ENCODE peak calls at places on chromosomes 7 and 10, in ten cellular contexts. One of them, this sample, is unnamed.

GRCh38 chr7:151550601-151551286 is 31.0 kb upstream of the RHEB start:
- DNase-seq in RWPE1: peak
- DNase-seq in CD4-positive, alpha-beta T cell: no peak
- DNase-seq in esophagus squamous epithelium: no peak
- DNase-seq in heart left ventricle: no peak
- DNase-seq in OCI-LY7: no peak
- DNase-seq in neural crest cell: no peak
- DNase-seq in astrocyte: peak
- DNase-seq in spleen: no peak
- DNase-seq in GM23338: no peak
- DNase-seq in this sample: no peak

GRCh38 chr10:35487336-35488034 is 117.7 kb upstream of the GJD4 start:
- DNase-seq in GM23338: no peak
- DNase-seq in astrocyte: peak
- DNase-seq in CD4-positive, alpha-beta T cell: no peak
- DNase-seq in OCI-LY7: no peak
- DNase-seq in spleen: no peak
- DNase-seq in heart left ventricle: no peak
- DNase-seq in RWPE1: no peak
- DNase-seq in esophagus squamous epithelium: no peak
- DNase-seq in neural crest cell: no peak
- DNase-seq in this sample: no peak

GRCh38 chr7:66150471-66150870 is 35.8 kb downstream of the CRCP start:
- DNase-seq in OCI-LY7: no peak
- DNase-seq in neural crest cell: no peak
- DNase-seq in CD4-positive, alpha-beta T cell: no peak
- DNase-seq in spleen: no peak
- DNase-seq in heart left ventricle: peak
- DNase-seq in esophagus squamous epithelium: no peak
- DNase-seq in GM23338: no peak
- DNase-seq in astrocyte: peak
- DNase-seq in RWPE1: no peak
- DNase-seq in this sample: no peak

GRCh38 chr10:118710487-118710886 is 44.3 kb downstream of the CACUL1 start:
- DNase-seq in CD4-positive, alpha-beta T cell: no peak
- DNase-seq in GM23338: no peak
- DNase-seq in spleen: no peak
- DNase-seq in astrocyte: no peak
- DNase-seq in esophagus squamous epithelium: no peak
- DNase-seq in OCI-LY7: no peak
- DNase-seq in heart left ventricle: no peak
- DNase-seq in neural crest cell: no peak
- DNase-seq in RWPE1: no peak
- DNase-seq in this sample: no peak

GRCh38 chr7:47889723-47890122 is 58.5 kb downstream of the PKD1L1 start:
- DNase-seq in esophagus squamous epithelium: no peak
- DNase-seq in neural crest cell: no peak
- DNase-seq in astrocyte: no peak
- DNase-seq in heart left ventricle: no peak
- DNase-seq in OCI-LY7: no peak
- DNase-seq in GM23338: no peak
- DNase-seq in spleen: no peak
- DNase-seq in RWPE1: no peak
- DNase-seq in CD4-positive, alpha-beta T cell: no peak
- DNase-seq in this sample: no peak

GRCh38 chr7:3109516-3109915 is 65.8 kb upstream of the CARD11 start:
- DNase-seq in esophagus squamous epithelium: no peak
- DNase-seq in heart left ventricle: no peak
- DNase-seq in GM23338: no peak
- DNase-seq in astrocyte: peak
- DNase-seq in spleen: no peak
- DNase-seq in CD4-positive, alpha-beta T cell: no peak
- DNase-seq in OCI-LY7: no peak
- DNase-seq in neural crest cell: no peak
- DNase-seq in RWPE1: no peak
- DNase-seq in this sample: no peak

GRCh38 chr10:101769541-101770180 is 6.3 kb downstream of the FGF8 start:
- DNase-seq in GM23338: peak
- DNase-seq in OCI-LY7: no peak
- DNase-seq in CD4-positive, alpha-beta T cell: no peak
- DNase-seq in neural crest cell: no peak
- DNase-seq in spleen: no peak
- DNase-seq in esophagus squamous epithelium: no peak
- DNase-seq in heart left ventricle: no peak
- DNase-seq in astrocyte: no peak
- DNase-seq in RWPE1: no peak
- DNase-seq in this sample: no peak

GRCh38 chr10:126955396-126955795 is 50.2 kb downstream of the DOCK1 start:
- DNase-seq in neural crest cell: no peak
- DNase-seq in spleen: no peak
- DNase-seq in CD4-positive, alpha-beta T cell: no peak
- DNase-seq in RWPE1: no peak
- DNase-seq in GM23338: no peak
- DNase-seq in astrocyte: no peak
- DNase-seq in heart left ventricle: no peak
- DNase-seq in OCI-LY7: no peak
- DNase-seq in esophagus squamous epithelium: no peak
- DNase-seq in this sample: no peak

GRCh38 chr7:68511281-68511680 is 1087.0 kb upstream of the AUTS2 start:
- DNase-seq in spleen: no peak
- DNase-seq in GM23338: no peak
- DNase-seq in heart left ventricle: no peak
- DNase-seq in CD4-positive, alpha-beta T cell: no peak
- DNase-seq in OCI-LY7: no peak
- DNase-seq in astrocyte: peak
- DNase-seq in RWPE1: no peak
- DNase-seq in neural crest cell: peak
- DNase-seq in esophagus squamous epithelium: no peak
- DNase-seq in this sample: no peak

GRCh38 chr7:129702316-129702715 is 90.8 kb downstream of the NRF1 start:
- DNase-seq in RWPE1: no peak
- DNase-seq in spleen: no peak
- DNase-seq in neural crest cell: no peak
- DNase-seq in OCI-LY7: no peak
- DNase-seq in esophagus squamous epithelium: no peak
- DNase-seq in GM23338: no peak
- DNase-seq in CD4-positive, alpha-beta T cell: no peak
- DNase-seq in heart left ventricle: no peak
- DNase-seq in astrocyte: peak
- DNase-seq in this sample: no peak

GRCh38 chr10:49740346-49741107 is 21.6 kb downstream of the OGDHL start:
- DNase-seq in astrocyte: no peak
- DNase-seq in spleen: no peak
- DNase-seq in OCI-LY7: no peak
- DNase-seq in heart left ventricle: no peak
- DNase-seq in neural crest cell: no peak
- DNase-seq in CD4-positive, alpha-beta T cell: no peak
- DNase-seq in esophagus squamous epithelium: no peak
- DNase-seq in RWPE1: no peak
- DNase-seq in GM23338: no peak
- DNase-seq in this sample: no peak
- TF ChIP-seq CTCF in astrocyte: no peak
- TF ChIP-seq CTCF in spleen: no peak
- TF ChIP-seq CTCF in OCI-LY7: no peak
- TF ChIP-seq CTCF in heart left ventricle: no peak
- TF ChIP-seq CTCF in neural crest cell: no peak
- TF ChIP-seq CTCF in CD4-positive, alpha-beta T cell: no peak
- TF ChIP-seq CTCF in esophagus squamous epithelium: no peak
- TF ChIP-seq CTCF in RWPE1: no peak
- TF ChIP-seq CTCF in GM23338: no peak
- TF ChIP-seq CTCF in this sample: no peak

GRCh38 chr10:114386446-114386845 is 17.9 kb downstream of the AFAP1L2 start:
- DNase-seq in CD4-positive, alpha-beta T cell: no peak
- DNase-seq in heart left ventricle: no peak
- DNase-seq in spleen: no peak
- DNase-seq in astrocyte: no peak
- DNase-seq in OCI-LY7: peak
- DNase-seq in RWPE1: no peak
- DNase-seq in GM23338: peak
- DNase-seq in neural crest cell: no peak
- DNase-seq in esophagus squamous epithelium: no peak
- DNase-seq in this sample: no peak
- TF ChIP-seq CTCF in CD4-positive, alpha-beta T cell: no peak
- TF ChIP-seq CTCF in heart left ventricle: no peak
- TF ChIP-seq CTCF in spleen: no peak
- TF ChIP-seq CTCF in astrocyte: no peak
- TF ChIP-seq CTCF in OCI-LY7: peak
- TF ChIP-seq CTCF in RWPE1: no peak
- TF ChIP-seq CTCF in GM23338: no peak
- TF ChIP-seq CTCF in neural crest cell: no peak
- TF ChIP-seq CTCF in esophagus squamous epithelium: no peak
- TF ChIP-seq CTCF in this sample: peak

DNA sequence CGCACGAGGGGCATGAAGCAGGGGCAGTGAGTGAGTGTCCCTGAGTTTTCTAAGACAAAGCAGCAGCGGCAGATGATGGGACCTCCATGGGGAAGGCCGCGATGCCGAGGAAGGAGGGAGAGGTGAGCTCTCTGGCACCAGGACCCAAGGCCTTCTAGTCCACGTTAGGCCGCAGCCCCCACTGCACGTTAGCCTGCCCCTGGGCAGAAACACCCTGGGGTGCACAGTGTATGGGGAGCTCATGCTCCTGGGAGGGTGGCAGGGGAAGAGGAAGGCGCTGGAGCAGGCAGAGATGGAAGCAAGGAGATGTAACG is 97.3 kb upstream of the IKZF1 start:
- DNase-seq in astrocyte: no peak
- DNase-seq in esophagus squamous epithelium: no peak
- DNase-seq in CD4-positive, alpha-beta T cell: no peak
- DNase-seq in RWPE1: no peak
- DNase-seq in neural crest cell: no peak
- DNase-seq in spleen: peak
- DNase-seq in GM23338: no peak
- DNase-seq in OCI-LY7: no peak
- DNase-seq in heart left ventricle: no peak
- DNase-seq in this sample: no peak
- TF ChIP-seq CTCF in astrocyte: no peak
- TF ChIP-seq CTCF in esophagus squamous epithelium: no peak
- TF ChIP-seq CTCF in CD4-positive, alpha-beta T cell: no peak
- TF ChIP-seq CTCF in RWPE1: no peak
- TF ChIP-seq CTCF in neural crest cell: no peak
- TF ChIP-seq CTCF in spleen: no peak
- TF ChIP-seq CTCF in GM23338: no peak
- TF ChIP-seq CTCF in OCI-LY7: no peak
- TF ChIP-seq CTCF in heart left ventricle: no peak
- TF ChIP-seq CTCF in this sample: no peak

DNA sequence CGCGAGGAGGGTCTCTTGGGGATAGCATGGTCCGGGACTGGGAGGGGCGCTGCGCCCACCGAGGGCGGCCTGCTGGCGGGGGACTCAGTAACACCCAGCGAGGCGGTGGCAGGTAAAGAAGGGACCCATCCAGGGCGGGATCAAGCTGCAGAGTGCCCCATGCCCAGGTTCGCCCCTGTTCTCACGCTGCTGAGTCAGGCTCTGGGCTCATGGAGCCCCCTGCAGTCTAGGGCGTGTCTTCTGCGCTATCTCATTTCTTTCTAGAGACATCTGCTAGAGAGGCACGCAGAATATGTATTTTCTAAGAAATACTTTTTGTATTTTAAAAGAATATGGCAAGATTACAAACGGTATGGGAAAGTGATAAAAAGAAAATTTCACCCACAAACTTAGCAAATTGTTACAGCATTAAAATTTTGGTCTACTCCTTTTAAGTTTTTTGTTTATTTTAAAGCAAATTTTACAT is 933 bp downstream of the EPDR1 start:
- DNase-seq in astrocyte: peak
- DNase-seq in OCI-LY7: no peak
- DNase-seq in GM23338: peak
- DNase-seq in RWPE1: no peak
- DNase-seq in CD4-positive, alpha-beta T cell: no peak
- DNase-seq in neural crest cell: no peak
- DNase-seq in spleen: no peak
- DNase-seq in heart left ventricle: peak
- DNase-seq in esophagus squamous epithelium: no peak
- DNase-seq in this sample: peak
- TF ChIP-seq CTCF in astrocyte: no peak
- TF ChIP-seq CTCF in OCI-LY7: no peak
- TF ChIP-seq CTCF in GM23338: peak
- TF ChIP-seq CTCF in RWPE1: no peak
- TF ChIP-seq CTCF in CD4-positive, alpha-beta T cell: no peak
- TF ChIP-seq CTCF in neural crest cell: peak
- TF ChIP-seq CTCF in spleen: no peak
- TF ChIP-seq CTCF in heart left ventricle: no peak
- TF ChIP-seq CTCF in esophagus squamous epithelium: no peak
- TF ChIP-seq CTCF in this sample: peak

GRCh38 chr7:25098096-25099046 is 26.7 kb downstream of the CYCS start:
- DNase-seq in GM23338: peak
- DNase-seq in astrocyte: peak
- DNase-seq in esophagus squamous epithelium: no peak
- DNase-seq in CD4-positive, alpha-beta T cell: peak
- DNase-seq in RWPE1: peak
- DNase-seq in spleen: peak
- DNase-seq in neural crest cell: peak
- DNase-seq in OCI-LY7: peak
- DNase-seq in heart left ventricle: peak
- DNase-seq in this sample: peak
- TF ChIP-seq CTCF in GM23338: peak
- TF ChIP-seq CTCF in astrocyte: peak
- TF ChIP-seq CTCF in esophagus squamous epithelium: peak
- TF ChIP-seq CTCF in CD4-positive, alpha-beta T cell: peak
- TF ChIP-seq CTCF in RWPE1: peak
- TF ChIP-seq CTCF in spleen: peak
- TF ChIP-seq CTCF in neural crest cell: peak
- TF ChIP-seq CTCF in OCI-LY7: peak
- TF ChIP-seq CTCF in heart left ventricle: peak
- TF ChIP-seq CTCF in this sample: peak